ENCODE peak calls at places on chromosomes 6 and 20, in six cellular contexts. Y is H9, H is neuronal stem cell, K is mesendoderm, J is mesenchymal stem cell, N is H1. V is an unnamed sample.

GRCh38 chr6:66183982-66184555 is 477.0 kb upstream of the EYS start:
- DNase-seq in Y (no peak), H (no peak), K (no peak), J (no peak), N (no peak), V (peak; percentile 61)

GRCh38 chr20:51428451-51429143 is 113.9 kb downstream of the NFATC2 start:
- DNase-seq in Y (no peak), H (no peak), K (peak; percentile 55), J (peak; percentile 81), N (no peak), V (peak; percentile 44)

GRCh38 chr6:167663784-167664432 is 162.8 kb upstream of the AFDN start:
- DNase-seq in Y (no peak), H (no peak), K (no peak), J (no peak), N (no peak), V (no peak)

GRCh38 chr6:16045238-16045637 is 83.6 kb upstream of the MYLIP start:
- DNase-seq in Y (no peak), H (no peak), K (no peak), J (no peak), N (no peak), V (no peak)

GRCh38 chr20:8690074-8690473 is 378.8 kb upstream of the PLCB4 start:
- DNase-seq in Y (no peak), H (no peak), K (no peak), J (no peak), N (no peak), V (no peak)

GRCh38 chr6:151054304-151054703 is 185.5 kb upstream of the AKAP12 start:
- DNase-seq in Y (no peak), H (no peak), K (no peak), J (peak; percentile 52), N (no peak), V (peak; percentile 62)

GRCh38 chr6:147643341-147644200 is 135.1 kb downstream of the SAMD5 start:
- DNase-seq in Y (no peak), H (no peak), K (no peak), J (no peak), N (no peak), V (no peak)

GRCh38 chr6:151209071-151209831 is 30.5 kb upstream of the AKAP12 start:
- DNase-seq in Y (no peak), H (no peak), K (no peak), J (peak; percentile 22), N (no peak), V (peak; percentile 20)

GRCh38 chr6:16761469-16762264 is 407 bp upstream of the ATXN1 start:
- DNase-seq in Y (peak; percentile 91), H (peak; percentile 67), K (peak; percentile 91), J (peak; percentile 95), N (peak; percentile 70), V (peak; percentile 91)

GRCh38 chr6:142885182-142885867 is 59.7 kb downstream of the HIVEP2 start:
- DNase-seq in Y (peak; percentile 67), H (peak; percentile 45), K (peak; percentile 98), J (peak; percentile 99), N (peak; percentile 61), V (peak; percentile 99)

GRCh38 chr6:26103770-26104456 is 16.7 kb downstream of the HFE start:
- DNase-seq in Y (peak; percentile 83), H (peak; percentile 87), K (peak; percentile 97), J (peak; percentile 96), N (peak; percentile 80), V (peak; percentile 95)

GRCh38 chr6:112180095-112180820 is 74.1 kb downstream of the LAMA4 start:
- DNase-seq in Y (no peak), H (peak; percentile 51), K (peak; percentile 83), J (peak; percentile 85), N (no peak), V (peak; percentile 92)

GRCh38 chr6:75481394-75481793 is 12.2 kb downstream of the FILIP1 start:
- DNase-seq in Y (peak; percentile 33), H (no peak), K (peak; percentile 57), J (peak; percentile 55), N (no peak), V (peak; percentile 57)

GRCh38 chr6:30554962-30555361 is 1.3 kb downstream of the GNL1 start:
- DNase-seq in Y (no peak), H (no peak), K (no peak), J (no peak), N (no peak), V (peak; percentile 5)

GRCh38 chr20:16580127-16580526 is 6.9 kb upstream of the KIF16B start:
- DNase-seq in Y (no peak), H (no peak), K (no peak), J (peak; percentile 47), N (no peak), V (peak; percentile 77)

GRCh38 chr6:138546733-138547185 is 47.5 kb upstream of the NHSL1 start:
- DNase-seq in Y (no peak), H (no peak), K (peak; percentile 88), J (peak; percentile 42), N (no peak), V (peak; percentile 67)

GRCh38 chr6:105469951-105470350 is 67.1 kb upstream of the PREP start:
- DNase-seq in Y (no peak), H (no peak), K (no peak), J (no peak), N (no peak), V (no peak)

GRCh38 chr20:23877524-23877923 is 2.0 kb downstream of the CST5 start:
- DNase-seq in Y (no peak), H (no peak), K (no peak), J (no peak), N (no peak), V (no peak)

GRCh38 chr6:148760568-148761531 is 14.0 kb downstream of the UST start:
- DNase-seq in Y (peak; percentile 64), H (peak; percentile 20), K (peak; percentile 83), J (peak; percentile 89), N (no peak), V (peak; percentile 92)

DNA sequence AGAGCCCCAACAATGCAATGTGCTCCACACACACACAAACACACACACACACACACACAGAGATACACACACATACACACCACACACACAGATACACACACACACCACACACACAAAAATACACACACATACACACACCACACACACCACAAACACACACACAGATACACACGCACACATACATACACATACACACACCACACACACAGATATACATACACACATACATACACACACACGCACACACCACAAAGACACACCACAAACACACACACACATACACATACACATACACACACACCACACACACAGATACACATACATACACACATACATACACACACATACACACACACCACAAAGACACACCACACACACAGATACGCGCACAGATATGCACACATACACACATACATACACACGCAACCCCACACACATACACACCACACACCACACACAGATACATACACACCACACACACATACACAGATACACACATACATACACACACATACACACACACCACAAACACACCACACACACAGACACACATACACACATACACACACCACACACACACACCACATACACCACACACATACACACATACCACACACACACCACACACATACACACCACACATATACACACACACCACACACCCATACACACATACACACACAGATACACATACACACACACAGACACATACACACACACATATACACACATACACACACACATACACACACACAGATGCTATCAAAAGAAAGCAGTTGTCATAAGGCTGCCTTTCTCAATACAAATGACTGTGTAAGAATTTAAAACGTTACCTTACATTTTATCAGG is 128.0 kb downstream of the FOXC1 start:
- DNase-seq in Y (no peak), H (no peak), K (no peak), J (no peak), N (no peak), V (no peak)
- H3K9ac ChIP-seq in Y (no peak overlapping the region), H (peak overlapping the region; percentile 72), K (no peak overlapping the region), J (no peak overlapping the region), N (no peak overlapping the region), V (no peak overlapping the region)

GRCh38 chr6:47846752-47847151 is 64.9 kb downstream of the OPN5 start:
- DNase-seq in Y (no peak), H (no peak), K (no peak), J (no peak), N (no peak), V (no peak)
- H2BK15ac ChIP-seq in Y (no peak overlapping the region), H (no peak overlapping the region), K (no peak overlapping the region), J (no peak overlapping the region), N (no peak overlapping the region), V (no peak overlapping the region)

GRCh38 chr20:33488201-33488600 is 1.7 kb upstream of the CBFA2T2 start:
- DNase-seq in Y (no peak), H (no peak), K (no peak), J (no peak), N (no peak), V (no peak)
- H3K9ac ChIP-seq in Y (no peak overlapping the region), H (no peak overlapping the region), K (no peak overlapping the region), J (no peak overlapping the region), N (no peak overlapping the region), V (no peak overlapping the region)

DNA sequence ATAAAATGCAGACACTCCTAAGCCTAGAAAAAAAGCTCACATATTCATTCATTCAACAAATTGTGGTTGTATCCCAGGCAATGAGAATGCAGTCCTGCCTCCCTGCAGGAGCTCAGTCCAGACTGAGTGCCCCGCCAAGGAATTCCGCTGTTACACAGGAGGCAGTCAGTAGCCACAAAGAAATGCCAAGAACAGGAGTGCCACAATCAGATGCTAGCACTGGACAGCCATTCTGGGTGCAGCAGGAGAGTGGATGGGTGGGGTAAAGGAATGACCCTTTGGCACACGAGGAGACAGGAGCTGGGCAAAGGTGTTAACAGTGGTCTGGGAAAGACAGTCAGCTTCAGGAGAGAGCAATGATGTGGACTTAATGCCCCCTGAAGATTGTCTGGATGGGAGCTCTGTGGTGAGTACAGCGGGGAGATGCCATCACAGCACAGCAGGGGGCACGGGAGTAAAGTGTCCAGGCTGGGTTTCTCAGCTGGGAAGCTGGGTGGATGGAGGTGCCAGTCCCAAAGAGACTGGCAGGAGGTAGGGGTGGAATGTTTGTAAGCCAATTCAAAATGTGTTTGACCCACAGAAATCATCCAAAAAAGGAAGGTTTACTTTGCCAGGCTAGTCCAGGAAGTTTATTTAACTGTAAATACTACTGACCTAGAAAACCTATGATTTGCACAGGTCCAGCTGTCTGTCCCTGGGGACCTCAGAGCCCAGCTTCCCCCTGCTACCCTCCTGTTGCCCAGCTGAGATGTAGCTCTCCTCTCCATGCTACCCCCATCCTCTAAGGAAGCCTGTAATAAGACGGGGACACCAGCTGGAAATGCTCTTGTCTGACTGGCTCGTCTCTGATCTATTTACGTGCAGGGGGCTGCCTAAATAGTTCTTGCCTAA is 84.1 kb downstream of the SLC23A2 start:
- DNase-seq in Y (no peak), H (no peak), K (no peak), J (peak; percentile 18), N (no peak), V (peak; percentile 10)
- H2BK15ac ChIP-seq in Y (no peak overlapping the region), H (no peak overlapping the region), K (no peak overlapping the region), J (no peak overlapping the region), N (no peak overlapping the region), V (peak overlapping the region; percentile 30)

GRCh38 chr6:35468980-35469710 is 944 bp downstream of the RPL10A start:
- DNase-seq in Y (no peak), H (no peak), K (no peak), J (no peak), N (no peak), V (no peak)
- H3K9ac ChIP-seq in Y (peak overlapping the region; percentile 93), H (peak overlapping the region; percentile 99), K (peak overlapping the region; percentile 92), J (peak overlapping the region; percentile 96), N (peak overlapping the region; percentile 98), V (peak overlapping the region; percentile 88)

GRCh38 chr6:94673251-94673650 is 904.1 kb upstream of the MANEA start:
- DNase-seq in Y (no peak), H (no peak), K (no peak), J (no peak), N (no peak), V (no peak)
- H2BK15ac ChIP-seq in Y (no peak overlapping the region), H (no peak overlapping the region), K (no peak overlapping the region), J (no peak overlapping the region), N (no peak overlapping the region), V (no peak overlapping the region)